ENCODE peak calls at places on chromosomes 4 and X, in eight cellular contexts. H is LHCN-M2; F is sciatic nerve; D is lower leg skin; S is NCI-H1694 treated with DMSO at 0.1 percent for 48 hours; N is glutamatergic neuron; O is stimulated activated CD8-positive, alpha-beta memory T cell treated with anti-CD3 and anti-CD28 coated beads, Interleukin-12 subunit alpha, Interleukin-12 subunit beta, amount 100 ng/mL, for 1 hour; L is ELF-1. R is an unnamed sample.

GRCh38 chr4:143667461-143667860 is 33.0 kb downstream of the FREM3 start:
- DNase-seq in L (no peak), O (no peak), F (peak), S (no peak), N (no peak), D (no peak), H (peak), R (no peak)

GRCh38 chr4:72084587-72085011 is 52.8 kb downstream of the NPFFR2 start:
- DNase-seq in F (no peak), O (no peak), D (no peak), L (peak), H (peak), S (no peak), N (no peak), R (no peak)

GRCh38 chr4:165331823-165332222 is 4.4 kb downstream of the MSMO1 start:
- DNase-seq in S (no peak), O (no peak), H (no peak), L (no peak), N (no peak), D (no peak), F (no peak), R (no peak)

GRCh38 chr4:1872918-1873269 is 1.7 kb downstream of the NSD2 start:
- DNase-seq in H (peak), L (no peak), F (no peak), S (no peak), D (no peak), N (no peak), O (no peak), R (no peak)

GRCh38 chr4:84977409-84977808 is 10.9 kb upstream of the WDFY3 start:
- DNase-seq in L (no peak), O (no peak), D (no peak), S (no peak), H (no peak), N (no peak), F (no peak), R (no peak)

GRCh38 chr4:129806986-129807385 is 711.0 kb downstream of the C4orf33 start:
- DNase-seq in O (no peak), L (no peak), D (no peak), S (no peak), H (no peak), F (no peak), N (no peak), R (no peak)

GRCh38 chr4:34220601-34221000 is 2023.7 kb downstream of the ARAP2 start:
- DNase-seq in S (no peak), L (no peak), O (no peak), N (no peak), F (no peak), H (peak), D (no peak), R (no peak)

GRCh38 chr4:176927664-176928063 is 134.9 kb upstream of the VEGFC start:
- DNase-seq in O (no peak), S (no peak), N (no peak), H (peak), F (no peak), L (no peak), D (no peak), R (no peak)

GRCh38 chr4:28709821-28710330 is 1849.2 kb downstream of the STIM2 start:
- DNase-seq in O (no peak), L (no peak), N (no peak), S (no peak), F (no peak), H (peak), D (no peak), R (no peak)

GRCh38 chr4:90226734-90227133 is 99.5 kb downstream of the CCSER1 start:
- DNase-seq in D (no peak), L (no peak), F (no peak), O (no peak), S (no peak), N (no peak), H (peak), R (no peak)

GRCh38 chr4:25367004-25367621 is 9.9 kb upstream of the ANAPC4 start:
- DNase-seq in H (peak), F (no peak), N (no peak), O (no peak), D (no peak), L (no peak), S (peak), R (no peak)

GRCh38 chr4:159401791-159402380 is 299.0 kb downstream of the RAPGEF2 start:
- DNase-seq in N (no peak), D (no peak), O (no peak), F (no peak), S (no peak), L (peak), H (peak), R (no peak)

GRCh38 chr4:39621582-39621981 is 17.1 kb downstream of the SMIM14 start:
- DNase-seq in N (no peak), H (peak), S (no peak), F (no peak), D (no peak), L (peak), O (no peak), R (peak)

GRCh38 chr4:52704676-52705075 is 45.6 kb upstream of the USP46 start:
- DNase-seq in F (no peak), L (no peak), O (no peak), N (no peak), H (no peak), S (peak), D (no peak), R (no peak)

GRCh38 chrX:22889824-22890223 is 109.9 kb upstream of the DDX53 start:
- DNase-seq in L (no peak), O (no peak), S (no peak), F (no peak), H (no peak), N (no peak), D (no peak), R (no peak)

GRCh38 chr4:60729194-60729593 is 470.9 kb upstream of the ADGRL3 start:
- DNase-seq in S (no peak), F (no peak), O (no peak), D (no peak), L (no peak), H (no peak), N (no peak), R (no peak)

GRCh38 chrX:71464968-71465367 is 67.9 kb upstream of the OGT start:
- DNase-seq in S (no peak), H (no peak), O (no peak), L (no peak), F (no peak), D (no peak), N (no peak), R (no peak)

R was measured in left lung.